ENCODE peak calls at places on chromosome 4, in five cellular contexts. One of them, this sample, is unnamed.

GRCh38 chr4:20254517-20255250 is 3.0 kb downstream of the SLIT2 start:
- DNase-seq in tibial nerve: peak; percentile 16
- DNase-seq in transverse colon: no peak
- DNase-seq in A549: no peak
- DNase-seq in HepG2: no peak
- DNase-seq in this sample: peak; percentile 85

GRCh38 chr4:72348701-72349100 is 220.3 kb downstream of the ADAMTS3 start:
- DNase-seq in tibial nerve: no peak
- DNase-seq in transverse colon: no peak
- DNase-seq in A549: no peak
- DNase-seq in HepG2: no peak
- DNase-seq in this sample: no peak

GRCh38 chr4:34615315-34615714 is 1629.0 kb downstream of the ARAP2 start:
- DNase-seq in tibial nerve: no peak
- DNase-seq in transverse colon: no peak
- DNase-seq in A549: no peak
- DNase-seq in HepG2: no peak
- DNase-seq in this sample: no peak

GRCh38 chr4:81963005-81963404 is 410.8 kb downstream of the HNRNPD start:
- DNase-seq in tibial nerve: no peak
- DNase-seq in transverse colon: no peak
- DNase-seq in A549: no peak
- DNase-seq in HepG2: no peak
- DNase-seq in this sample: no peak

GRCh38 chr4:180751009-180751408 is 1492.2 kb upstream of the TENM3 start:
- DNase-seq in tibial nerve: no peak
- DNase-seq in transverse colon: no peak
- DNase-seq in A549: no peak
- DNase-seq in HepG2: no peak
- DNase-seq in this sample: no peak

GRCh38 chr4:151841107-151841506 is 80.3 kb upstream of the GATB start:
- DNase-seq in tibial nerve: no peak
- DNase-seq in transverse colon: no peak
- DNase-seq in A549: no peak
- DNase-seq in HepG2: no peak
- DNase-seq in this sample: peak; percentile 24

GRCh38 chr4:30792616-30793015 is 72.4 kb downstream of the PCDH7 start:
- DNase-seq in tibial nerve: no peak
- DNase-seq in transverse colon: no peak
- DNase-seq in A549: no peak
- DNase-seq in HepG2: no peak
- DNase-seq in this sample: no peak

GRCh38 chr4:98618670-98619069 is 39.7 kb downstream of the TSPAN5 start:
- DNase-seq in tibial nerve: no peak
- DNase-seq in transverse colon: no peak
- DNase-seq in A549: no peak
- DNase-seq in HepG2: no peak
- DNase-seq in this sample: no peak

GRCh38 chr4:175720722-175721121 is 91.3 kb downstream of the GPM6A start:
- DNase-seq in tibial nerve: no peak
- DNase-seq in transverse colon: no peak
- DNase-seq in A549: no peak
- DNase-seq in HepG2: no peak
- DNase-seq in this sample: no peak

GRCh38 chr4:182391111-182391684 is 148.0 kb downstream of the TENM3 start:
- DNase-seq in tibial nerve: no peak
- DNase-seq in transverse colon: no peak
- DNase-seq in A549: no peak
- DNase-seq in HepG2: no peak
- DNase-seq in this sample: no peak

GRCh38 chr4:23818097-23818648 is 71.7 kb downstream of the PPARGC1A start:
- DNase-seq in tibial nerve: no peak
- DNase-seq in transverse colon: peak; percentile 8
- DNase-seq in A549: no peak
- DNase-seq in HepG2: no peak
- DNase-seq in this sample: no peak
- TF ChIP-seq EP300 in tibial nerve: no peak
- TF ChIP-seq EP300 in transverse colon: no peak
- TF ChIP-seq EP300 in A549: no peak
- TF ChIP-seq EP300 in HepG2: no peak
- TF ChIP-seq EP300 in this sample: no peak

GRCh38 chr4:169051331-169051730 is 41.3 kb upstream of the CBR4 start:
- DNase-seq in tibial nerve: no peak
- DNase-seq in transverse colon: no peak
- DNase-seq in A549: no peak
- DNase-seq in HepG2: no peak
- DNase-seq in this sample: no peak
- TF ChIP-seq CTCF in tibial nerve: no peak
- TF ChIP-seq CTCF in transverse colon: no peak
- TF ChIP-seq CTCF in A549: no peak
- TF ChIP-seq CTCF in HepG2: no peak
- TF ChIP-seq CTCF in this sample: no peak

GRCh38 chr4:88226143-88226542 is 58.2 kb downstream of the PPM1K start:
- DNase-seq in tibial nerve: no peak
- DNase-seq in transverse colon: no peak
- DNase-seq in A549: no peak
- DNase-seq in HepG2: no peak
- DNase-seq in this sample: no peak
- TF ChIP-seq EP300 in tibial nerve: no peak
- TF ChIP-seq EP300 in transverse colon: no peak
- TF ChIP-seq EP300 in A549: no peak
- TF ChIP-seq EP300 in HepG2: no peak
- TF ChIP-seq EP300 in this sample: no peak

GRCh38 chr4:9762823-9763475 is 18.5 kb upstream of the DRD5 start:
- DNase-seq in tibial nerve: peak; percentile 30
- DNase-seq in transverse colon: peak; percentile 63
- DNase-seq in A549: peak; percentile 17
- DNase-seq in HepG2: peak; percentile 71
- DNase-seq in this sample: peak; percentile 24
- TF ChIP-seq CTCF in tibial nerve: peak; percentile 67
- TF ChIP-seq CTCF in transverse colon: peak; percentile 64
- TF ChIP-seq CTCF in A549: peak; percentile 58
- TF ChIP-seq CTCF in HepG2: peak; percentile 85
- TF ChIP-seq CTCF in this sample: peak; percentile 34

DNA sequence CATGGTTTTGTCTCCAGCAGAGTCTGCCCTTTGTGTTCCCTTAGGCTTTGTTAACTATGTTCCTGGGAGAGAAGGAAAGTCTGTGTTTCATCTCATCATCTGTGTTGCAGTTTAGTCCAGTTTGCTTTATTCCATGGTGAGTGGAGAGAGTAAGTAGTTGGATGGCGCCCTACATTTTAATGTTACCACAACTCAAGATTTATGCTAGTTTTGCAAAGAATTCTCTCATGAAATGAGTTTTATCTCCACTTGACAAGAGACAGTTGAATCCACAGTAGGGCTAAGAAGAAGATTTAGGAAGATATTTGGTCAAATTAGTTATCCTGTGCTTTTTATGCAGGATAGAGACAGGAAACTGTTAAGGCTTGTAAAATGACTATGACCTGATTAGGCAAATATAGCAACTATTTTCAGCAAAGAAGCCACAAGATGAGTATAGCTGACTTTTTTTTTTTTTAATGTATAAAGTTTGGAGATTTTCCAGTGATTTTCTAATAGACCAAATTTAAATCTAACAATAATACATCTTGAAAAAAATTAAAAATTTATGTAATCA is 16.6 kb downstream of the SEPTIN11 start:
- DNase-seq in tibial nerve: no peak
- DNase-seq in transverse colon: no peak
- DNase-seq in A549: no peak
- DNase-seq in HepG2: no peak
- DNase-seq in this sample: no peak
- TF ChIP-seq EP300 in tibial nerve: no peak
- TF ChIP-seq EP300 in transverse colon: no peak
- TF ChIP-seq EP300 in A549: no peak
- TF ChIP-seq EP300 in HepG2: no peak
- TF ChIP-seq EP300 in this sample: no peak

GRCh38 chr4:3418029-3418762 is 23.6 kb upstream of the HGFAC start:
- DNase-seq in tibial nerve: peak; percentile 9
- DNase-seq in transverse colon: no peak
- DNase-seq in A549: no peak
- DNase-seq in HepG2: no peak
- DNase-seq in this sample: peak; percentile 69
- TF ChIP-seq CTCF in tibial nerve: no peak
- TF ChIP-seq CTCF in transverse colon: no peak
- TF ChIP-seq CTCF in A549: peak; percentile 19
- TF ChIP-seq CTCF in HepG2: peak; percentile 60
- TF ChIP-seq CTCF in this sample: no peak

DNA sequence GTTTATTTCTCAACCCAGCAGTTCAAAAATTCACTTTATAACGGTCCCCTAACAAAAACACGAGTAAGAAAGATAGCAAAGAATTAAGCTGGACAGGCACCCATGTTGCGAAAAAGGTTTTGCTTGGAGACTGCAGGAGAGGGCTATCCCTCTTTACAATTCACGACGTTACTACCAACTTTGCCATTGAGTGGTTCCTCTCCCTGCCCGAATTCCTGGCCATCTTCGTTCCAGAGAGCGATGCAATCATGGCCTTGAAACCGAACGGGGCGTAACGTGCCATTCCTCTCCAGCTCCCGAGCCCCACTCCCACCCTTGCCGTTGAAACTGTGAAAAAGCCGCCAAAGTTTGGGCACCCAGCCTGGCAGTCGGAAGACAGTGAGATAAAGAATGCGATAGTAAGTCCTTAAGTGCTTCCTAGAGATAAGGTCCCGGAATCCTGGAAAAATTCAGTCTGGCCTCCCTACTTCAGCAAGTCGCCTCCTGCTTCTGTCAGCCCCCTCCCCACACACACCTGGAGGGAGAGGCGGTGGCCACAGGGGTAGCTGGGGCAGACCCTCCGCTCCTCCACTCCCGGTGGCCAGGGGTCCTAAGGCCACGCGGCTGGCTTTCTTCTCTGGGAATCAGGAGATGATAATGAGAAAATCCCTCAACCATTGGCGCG is 65.2 kb downstream of the FBXO8 start:
- DNase-seq in tibial nerve: no peak
- DNase-seq in transverse colon: no peak
- DNase-seq in A549: no peak
- DNase-seq in HepG2: no peak
- DNase-seq in this sample: no peak
- TF ChIP-seq EP300 in tibial nerve: no peak
- TF ChIP-seq EP300 in transverse colon: no peak
- TF ChIP-seq EP300 in A549: no peak
- TF ChIP-seq EP300 in HepG2: no peak
- TF ChIP-seq EP300 in this sample: no peak

DNA sequence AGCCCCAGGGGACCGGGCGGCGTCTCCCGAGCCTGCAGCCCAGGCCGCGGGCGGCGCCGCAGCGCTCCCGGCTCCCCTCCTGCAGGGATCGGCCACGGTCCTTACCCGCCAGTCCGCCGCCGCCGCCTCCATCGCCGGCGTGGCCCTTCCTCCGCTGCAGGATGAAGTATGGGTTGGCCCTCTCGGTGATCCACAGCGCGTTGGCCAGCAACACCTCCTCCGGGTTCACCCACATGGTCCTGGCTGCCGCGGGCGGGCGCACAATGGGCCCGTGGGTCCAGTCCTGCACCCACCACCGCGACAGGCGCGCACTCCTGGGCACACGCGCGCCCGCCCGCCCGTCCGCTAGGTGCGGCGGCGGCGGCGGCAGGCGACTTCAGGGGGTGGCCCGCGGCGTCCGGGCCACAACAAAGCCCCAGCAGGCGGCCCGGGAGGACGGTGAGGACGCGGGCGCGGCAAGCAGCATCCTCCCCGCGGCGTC is 334 bp downstream of the TBC1D9 start:
- DNase-seq in tibial nerve: no peak
- DNase-seq in transverse colon: peak; percentile 50
- DNase-seq in A549: peak; percentile 28
- DNase-seq in HepG2: no peak
- DNase-seq in this sample: peak; percentile 38
- TF ChIP-seq CTCF in tibial nerve: peak; percentile 13
- TF ChIP-seq CTCF in transverse colon: no peak
- TF ChIP-seq CTCF in A549: no peak
- TF ChIP-seq CTCF in HepG2: no peak
- TF ChIP-seq CTCF in this sample: peak; percentile 23